ENCODE peak calls at places on chromosomes 6 and 20, in ten cellular contexts. One of them, this sample, is unnamed.

GRCh38 chr6:139686308-139686707 is 311.9 kb upstream of the CITED2 start:
- DNase-seq in GM23338: no peak
- DNase-seq in HCT116: no peak
- DNase-seq in H1: no peak
- DNase-seq in breast epithelium: no peak
- DNase-seq in Panc1: no peak
- DNase-seq in transverse colon: no peak
- DNase-seq in endothelial cell of umbilical vein: no peak
- DNase-seq in stomach: no peak
- DNase-seq in spleen: no peak
- DNase-seq in this sample: no peak

GRCh38 chr6:159487636-159488035 is 205.4 kb downstream of the SOD2 start:
- DNase-seq in GM23338: no peak
- DNase-seq in HCT116: no peak
- DNase-seq in H1: no peak
- DNase-seq in breast epithelium: no peak
- DNase-seq in Panc1: no peak
- DNase-seq in transverse colon: no peak
- DNase-seq in endothelial cell of umbilical vein: no peak
- DNase-seq in stomach: no peak
- DNase-seq in spleen: no peak
- DNase-seq in this sample: no peak

GRCh38 chr6:155495011-155495768 is 39.6 kb upstream of the NOX3 start:
- DNase-seq in GM23338: peak; percentile 74
- DNase-seq in HCT116: no peak
- DNase-seq in H1: peak; percentile 59
- DNase-seq in breast epithelium: no peak
- DNase-seq in Panc1: no peak
- DNase-seq in transverse colon: peak; percentile 21
- DNase-seq in endothelial cell of umbilical vein: peak; percentile 48
- DNase-seq in stomach: no peak
- DNase-seq in spleen: no peak
- DNase-seq in this sample: no peak

GRCh38 chr6:119116712-119117281 is 38.3 kb upstream of the FAM184A start:
- DNase-seq in GM23338: peak; percentile 50
- DNase-seq in HCT116: no peak
- DNase-seq in H1: peak; percentile 62
- DNase-seq in breast epithelium: no peak
- DNase-seq in Panc1: no peak
- DNase-seq in transverse colon: no peak
- DNase-seq in endothelial cell of umbilical vein: peak; percentile 2
- DNase-seq in stomach: no peak
- DNase-seq in spleen: no peak
- DNase-seq in this sample: no peak

GRCh38 chr20:7736336-7736735 is 203.9 kb downstream of the HAO1 start:
- DNase-seq in GM23338: no peak
- DNase-seq in HCT116: no peak
- DNase-seq in H1: no peak
- DNase-seq in breast epithelium: no peak
- DNase-seq in Panc1: no peak
- DNase-seq in transverse colon: no peak
- DNase-seq in endothelial cell of umbilical vein: peak; percentile 67
- DNase-seq in stomach: no peak
- DNase-seq in spleen: no peak
- DNase-seq in this sample: no peak

GRCh38 chr6:3977875-3978711 is 100.8 kb downstream of the FAM217A start:
- DNase-seq in GM23338: peak; percentile 78
- DNase-seq in HCT116: peak; percentile 74
- DNase-seq in H1: no peak
- DNase-seq in breast epithelium: no peak
- DNase-seq in Panc1: peak; percentile 50
- DNase-seq in transverse colon: peak; percentile 9
- DNase-seq in endothelial cell of umbilical vein: peak; percentile 90
- DNase-seq in stomach: no peak
- DNase-seq in spleen: no peak
- DNase-seq in this sample: no peak

GRCh38 chr20:21804779-21805178 is 99.3 kb downstream of the PAX1 start:
- DNase-seq in GM23338: no peak
- DNase-seq in HCT116: no peak
- DNase-seq in H1: no peak
- DNase-seq in breast epithelium: no peak
- DNase-seq in Panc1: no peak
- DNase-seq in transverse colon: no peak
- DNase-seq in endothelial cell of umbilical vein: no peak
- DNase-seq in stomach: no peak
- DNase-seq in spleen: no peak
- DNase-seq in this sample: peak; percentile 19

GRCh38 chr6:165227644-165228329 is 81.6 kb downstream of the C6orf118 start:
- DNase-seq in GM23338: no peak
- DNase-seq in HCT116: no peak
- DNase-seq in H1: no peak
- DNase-seq in breast epithelium: no peak
- DNase-seq in Panc1: no peak
- DNase-seq in transverse colon: no peak
- DNase-seq in endothelial cell of umbilical vein: no peak
- DNase-seq in stomach: no peak
- DNase-seq in spleen: no peak
- DNase-seq in this sample: no peak

GRCh38 chr6:87164506-87164905 is 9.1 kb downstream of the ZNF292 start:
- DNase-seq in GM23338: no peak
- DNase-seq in HCT116: no peak
- DNase-seq in H1: no peak
- DNase-seq in breast epithelium: no peak
- DNase-seq in Panc1: no peak
- DNase-seq in transverse colon: no peak
- DNase-seq in endothelial cell of umbilical vein: no peak
- DNase-seq in stomach: no peak
- DNase-seq in spleen: no peak
- DNase-seq in this sample: no peak

GRCh38 chr6:87165169-87165568 is 9.8 kb downstream of the ZNF292 start:
- DNase-seq in GM23338: no peak
- DNase-seq in HCT116: no peak
- DNase-seq in H1: no peak
- DNase-seq in breast epithelium: no peak
- DNase-seq in Panc1: no peak
- DNase-seq in transverse colon: no peak
- DNase-seq in endothelial cell of umbilical vein: no peak
- DNase-seq in stomach: no peak
- DNase-seq in spleen: no peak
- DNase-seq in this sample: no peak

GRCh38 chr6:87164004-87164403 is 8.6 kb downstream of the ZNF292 start:
- DNase-seq in GM23338: no peak
- DNase-seq in HCT116: no peak
- DNase-seq in H1: no peak
- DNase-seq in breast epithelium: no peak
- DNase-seq in Panc1: no peak
- DNase-seq in transverse colon: no peak
- DNase-seq in endothelial cell of umbilical vein: no peak
- DNase-seq in stomach: no peak
- DNase-seq in spleen: no peak
- DNase-seq in this sample: no peak

GRCh38 chr6:87155920-87156600 is 695 bp downstream of the ZNF292 start:
- DNase-seq in GM23338: peak; percentile 85
- DNase-seq in HCT116: no peak
- DNase-seq in H1: peak; percentile 76
- DNase-seq in breast epithelium: peak; percentile 38
- DNase-seq in Panc1: no peak
- DNase-seq in transverse colon: peak; percentile 58
- DNase-seq in endothelial cell of umbilical vein: peak; percentile 57
- DNase-seq in stomach: peak; percentile 32
- DNase-seq in spleen: peak; percentile 89
- DNase-seq in this sample: peak; percentile 85

GRCh38 chr6:87161299-87161698 is 5.9 kb downstream of the ZNF292 start:
- DNase-seq in GM23338: no peak
- DNase-seq in HCT116: no peak
- DNase-seq in H1: no peak
- DNase-seq in breast epithelium: no peak
- DNase-seq in Panc1: no peak
- DNase-seq in transverse colon: no peak
- DNase-seq in endothelial cell of umbilical vein: no peak
- DNase-seq in stomach: no peak
- DNase-seq in spleen: no peak
- DNase-seq in this sample: no peak
- TF ChIP-seq POLR2AphosphoS5 in GM23338: no peak
- TF ChIP-seq POLR2AphosphoS5 in HCT116: no peak
- TF ChIP-seq POLR2AphosphoS5 in H1: no peak
- TF ChIP-seq POLR2AphosphoS5 in breast epithelium: no peak
- TF ChIP-seq POLR2AphosphoS5 in Panc1: no peak
- TF ChIP-seq POLR2AphosphoS5 in transverse colon: no peak
- TF ChIP-seq POLR2AphosphoS5 in endothelial cell of umbilical vein: no peak
- TF ChIP-seq POLR2AphosphoS5 in stomach: no peak
- TF ChIP-seq POLR2AphosphoS5 in spleen: no peak
- TF ChIP-seq POLR2AphosphoS5 in this sample: no peak

GRCh38 chr6:37103169-37104039 is 66.5 kb upstream of the PIM1 start:
- DNase-seq in GM23338: peak; percentile 79
- DNase-seq in HCT116: no peak
- DNase-seq in H1: no peak
- DNase-seq in breast epithelium: peak; percentile 32
- DNase-seq in Panc1: no peak
- DNase-seq in transverse colon: peak; percentile 93
- DNase-seq in endothelial cell of umbilical vein: peak; percentile 84
- DNase-seq in stomach: peak; percentile 95
- DNase-seq in spleen: peak; percentile 81
- DNase-seq in this sample: peak; percentile 90

GRCh38 chr6:37101991-37102298 is 68.0 kb upstream of the PIM1 start:
- DNase-seq in GM23338: no peak
- DNase-seq in HCT116: no peak
- DNase-seq in H1: no peak
- DNase-seq in breast epithelium: no peak
- DNase-seq in Panc1: no peak
- DNase-seq in transverse colon: no peak
- DNase-seq in endothelial cell of umbilical vein: no peak
- DNase-seq in stomach: no peak
- DNase-seq in spleen: no peak
- DNase-seq in this sample: no peak

GRCh38 chr6:37100740-37101139 is 69.2 kb upstream of the PIM1 start:
- DNase-seq in GM23338: no peak
- DNase-seq in HCT116: no peak
- DNase-seq in H1: no peak
- DNase-seq in breast epithelium: no peak
- DNase-seq in Panc1: no peak
- DNase-seq in transverse colon: no peak
- DNase-seq in endothelial cell of umbilical vein: no peak
- DNase-seq in stomach: no peak
- DNase-seq in spleen: no peak
- DNase-seq in this sample: no peak

GRCh38 chr6:37104935-37105781 is 64.8 kb upstream of the PIM1 start:
- DNase-seq in GM23338: peak; percentile 62
- DNase-seq in HCT116: no peak
- DNase-seq in H1: no peak
- DNase-seq in breast epithelium: no peak
- DNase-seq in Panc1: no peak
- DNase-seq in transverse colon: no peak
- DNase-seq in endothelial cell of umbilical vein: no peak
- DNase-seq in stomach: no peak
- DNase-seq in spleen: no peak
- DNase-seq in this sample: no peak

DNA sequence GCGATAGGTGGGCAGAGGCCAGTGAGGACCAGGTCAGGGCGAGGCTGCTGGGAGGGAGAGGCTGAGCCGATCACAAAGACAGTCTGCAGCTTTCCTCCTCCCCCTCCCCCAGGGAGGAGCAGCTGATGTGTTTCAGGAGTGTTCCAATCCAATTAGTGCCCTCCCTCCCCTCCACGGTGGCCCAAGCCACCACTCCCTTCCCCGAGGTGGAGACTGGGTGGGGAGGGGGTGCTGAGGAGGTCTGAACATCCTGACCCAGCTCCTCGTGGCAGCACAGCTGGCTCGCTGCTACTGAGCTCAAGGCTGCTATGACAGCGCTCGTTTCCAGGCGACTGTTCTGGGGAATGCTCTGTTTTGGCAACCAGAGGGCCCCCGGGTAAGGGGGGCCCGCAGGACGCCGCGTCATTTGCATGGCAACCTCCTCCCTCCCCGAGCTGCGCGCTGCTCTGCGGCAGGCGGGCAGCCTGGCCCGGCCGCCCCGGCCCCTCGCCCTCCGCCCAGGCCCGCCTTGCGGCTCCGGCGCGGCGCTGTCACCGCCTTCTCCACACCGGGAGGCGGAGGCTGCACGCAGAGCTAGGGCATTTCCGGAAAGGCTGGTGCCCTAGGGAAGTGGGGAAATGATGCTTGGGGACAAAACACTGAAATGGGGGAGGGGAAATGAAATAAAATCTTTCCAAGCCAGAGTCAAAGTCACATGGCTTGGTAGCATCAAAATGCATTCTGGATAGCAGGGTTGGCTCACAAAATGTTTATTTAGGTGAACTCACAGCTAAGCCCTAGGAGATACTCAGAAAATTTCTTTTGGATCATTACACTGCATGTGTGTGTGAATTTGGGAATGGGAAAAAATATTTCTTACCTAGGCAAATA is 67.4 kb upstream of the PIM1 start:
- DNase-seq in GM23338: peak; percentile 95
- DNase-seq in HCT116: peak; percentile 36
- DNase-seq in H1: peak; percentile 87
- DNase-seq in breast epithelium: peak; percentile 86
- DNase-seq in Panc1: peak; percentile 56
- DNase-seq in transverse colon: peak; percentile 88
- DNase-seq in endothelial cell of umbilical vein: peak; percentile 83
- DNase-seq in stomach: peak; percentile 84
- DNase-seq in spleen: peak; percentile 92
- DNase-seq in this sample: peak; percentile 84
- H3K4me1 ChIP-seq in GM23338: peaks cover 64% of the 10 kb centered on the region
- H3K4me1 ChIP-seq in HCT116: peaks cover 34% of the 10 kb centered on the region
- H3K4me1 ChIP-seq in H1: peaks cover 29% of the 10 kb centered on the region
- H3K4me1 ChIP-seq in breast epithelium: no peaks in the 10 kb centered on the region
- H3K4me1 ChIP-seq in Panc1: peaks cover 36% of the 10 kb centered on the region
- H3K4me1 ChIP-seq in transverse colon: peaks cover 26% of the 10 kb centered on the region
- H3K4me1 ChIP-seq in endothelial cell of umbilical vein: peaks cover 18% of the 10 kb centered on the region
- H3K4me1 ChIP-seq in stomach: peaks cover 47% of the 10 kb centered on the region
- H3K4me1 ChIP-seq in spleen: peaks cover 52% of the 10 kb centered on the region
- H3K4me1 ChIP-seq in this sample: peaks cover 27% of the 10 kb centered on the region

DNA sequence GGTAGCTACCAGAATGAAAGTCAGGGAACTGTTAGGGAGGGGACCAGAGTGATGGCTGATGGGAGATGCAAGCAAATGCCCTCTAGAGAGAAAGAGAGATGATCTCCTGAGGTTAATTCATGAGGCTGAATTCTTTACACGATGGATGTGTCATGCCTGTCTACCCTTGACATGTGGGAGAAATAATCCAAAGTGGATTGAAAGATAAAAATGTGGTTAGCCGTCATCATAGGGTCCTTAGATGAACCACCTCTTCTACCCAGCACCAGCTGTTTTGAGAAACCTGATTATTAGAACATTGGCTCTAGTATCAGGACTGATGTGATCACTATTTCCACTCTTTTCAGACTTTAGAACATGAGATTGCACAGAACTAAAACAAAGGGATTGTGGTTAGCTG is 53.6 kb downstream of the SOBP start:
- DNase-seq in GM23338: no peak
- DNase-seq in HCT116: no peak
- DNase-seq in H1: no peak
- DNase-seq in breast epithelium: no peak
- DNase-seq in Panc1: no peak
- DNase-seq in transverse colon: no peak
- DNase-seq in endothelial cell of umbilical vein: no peak
- DNase-seq in stomach: no peak
- DNase-seq in spleen: no peak
- DNase-seq in this sample: no peak
- TF ChIP-seq POLR2AphosphoS5 in GM23338: no peak
- TF ChIP-seq POLR2AphosphoS5 in HCT116: no peak
- TF ChIP-seq POLR2AphosphoS5 in H1: no peak
- TF ChIP-seq POLR2AphosphoS5 in breast epithelium: no peak
- TF ChIP-seq POLR2AphosphoS5 in Panc1: no peak
- TF ChIP-seq POLR2AphosphoS5 in transverse colon: no peak
- TF ChIP-seq POLR2AphosphoS5 in endothelial cell of umbilical vein: no peak
- TF ChIP-seq POLR2AphosphoS5 in stomach: no peak
- TF ChIP-seq POLR2AphosphoS5 in spleen: no peak
- TF ChIP-seq POLR2AphosphoS5 in this sample: no peak

GRCh38 chr6:44232676-44233559 is 9.5 kb downstream of the SLC29A1 start:
- DNase-seq in GM23338: no peak
- DNase-seq in HCT116: no peak
- DNase-seq in H1: no peak
- DNase-seq in breast epithelium: no peak
- DNase-seq in Panc1: no peak
- DNase-seq in transverse colon: no peak
- DNase-seq in endothelial cell of umbilical vein: no peak
- DNase-seq in stomach: no peak
- DNase-seq in spleen: no peak
- DNase-seq in this sample: no peak
- H3K4me1 ChIP-seq in GM23338: peaks cover 12% of the 10 kb centered on the region
- H3K4me1 ChIP-seq in HCT116: peaks cover 37% of the 10 kb centered on the region
- H3K4me1 ChIP-seq in H1: peaks cover 8% of the 10 kb centered on the region
- H3K4me1 ChIP-seq in breast epithelium: peaks cover 15% of the 10 kb centered on the region
- H3K4me1 ChIP-seq in Panc1: peaks cover 60% of the 10 kb centered on the region
- H3K4me1 ChIP-seq in transverse colon: peaks cover 41% of the 10 kb centered on the region
- H3K4me1 ChIP-seq in endothelial cell of umbilical vein: peaks cover 38% of the 10 kb centered on the region
- H3K4me1 ChIP-seq in stomach: peaks cover 100% of the 10 kb centered on the region
- H3K4me1 ChIP-seq in spleen: peaks cover 68% of the 10 kb centered on the region
- H3K4me1 ChIP-seq in this sample: peaks cover 28% of the 10 kb centered on the region